ENCODE peak calls at places on chromosomes 13 and 19, in four cellular contexts. D is H9, G is fibroblast of lung, K is fibroblast of mammary gland. Q is an unnamed sample.
A peak's percentile ranks its signal among the peaks of the same experiment; 100 is the strongest.

GRCh38 chr19:3543150-3544053 is 4.4 kb downstream of the TEKTIP1 start:
- DNase-seq in D (no peak), G (no peak), K (peak; percentile 23), Q (no peak)

GRCh38 chr13:112903606-112904195 is 65.3 kb upstream of the MCF2L start:
- DNase-seq in D (peak; percentile 25), G (no peak), K (no peak), Q (no peak)

GRCh38 chr19:44986389-44986788 is 14.9 kb upstream of the RELB start:
- DNase-seq in D (no peak), G (no peak), K (no peak), Q (no peak)

GRCh38 chr13:30932481-30933333 is at the start of gene TEX26:
- DNase-seq in D (peak; percentile 88), G (peak; percentile 30), K (no peak), Q (no peak)

GRCh38 chr13:98959775-98960325 is 18.0 kb downstream of the DOCK9 start:
- DNase-seq in D (no peak), G (no peak), K (no peak), Q (no peak)

GRCh38 chr19:18675779-18676178 is 7.7 kb upstream of the CRTC1 start:
- DNase-seq in D (peak; percentile 56), G (peak; percentile 16), K (peak; percentile 26), Q (no peak)

GRCh38 chr19:52190679-52191293 is 934 bp downstream of the PPP2R1A start:
- DNase-seq in D (no peak), G (peak; percentile 51), K (peak; percentile 55), Q (peak; percentile 33)

GRCh38 chr13:39777527-39778061 is 122.1 kb downstream of the COG6 start:
- DNase-seq in D (no peak), G (peak; percentile 77), K (peak; percentile 98), Q (peak; percentile 23)

GRCh38 chr13:28564030-28564429 is 69.1 kb upstream of the FLT1 start:
- DNase-seq in D (no peak), G (no peak), K (no peak), Q (no peak)

GRCh38 chr19:46717716-46718143 is 816 bp upstream of the PRKD2 start:
- DNase-seq in D (no peak), G (no peak), K (no peak), Q (no peak)

GRCh38 chr19:6767357-6768235 is at the start of gene SH2D3A:
- DNase-seq in D (peak; percentile 98), G (peak; percentile 34), K (no peak), Q (no peak)

GRCh38 chr13:33560722-33561121 is 257.2 kb upstream of the RFC3 start:
- DNase-seq in D (no peak), G (no peak), K (no peak), Q (no peak)

GRCh38 chr19:48290923-48291700 is 21.2 kb downstream of the ZNF114 start:
- DNase-seq in D (peak; percentile 88), G (peak; percentile 84), K (peak; percentile 86), Q (peak; percentile 76)

GRCh38 chr19:36771275-36772231 is 1.1 kb downstream of the ZNF850 start:
- DNase-seq in D (peak; percentile 84), G (peak; percentile 89), K (peak; percentile 81), Q (peak; percentile 60)

GRCh38 chr13:71871180-71871754 is 4.3 kb upstream of the DACH1 start:
- DNase-seq in D (no peak), G (no peak), K (no peak), Q (no peak)

GRCh38 chr13:79679334-79679733 is 198.4 kb downstream of the NDFIP2 start:
- DNase-seq in D (peak; percentile 72), G (peak; percentile 77), K (peak; percentile 83), Q (peak; percentile 5)

GRCh38 chr19:45767410-45767880 is 1.6 kb downstream of the SIX5 start:
- DNase-seq in D (peak; percentile 77), G (peak; percentile 90), K (peak; percentile 88), Q (peak; percentile 78)

GRCh38 chr13:99895428-99895998 is 76.1 kb downstream of the ZIC5 start:
- DNase-seq in D (no peak), G (peak; percentile 10), K (no peak), Q (no peak)

GRCh38 chr13:113646376-113646775 is 11.6 kb downstream of the ATP4B start:
- DNase-seq in D (no peak), G (no peak), K (no peak), Q (no peak)

GRCh38 chr19:41439441-41440222 is at the start of gene DMAC2:
- DNase-seq in D (peak; percentile 98), G (peak; percentile 98), K (peak; percentile 97), Q (peak; percentile 99)

GRCh38 chr19:48696353-48697010 is 711 bp downstream of the FUT2 start:
- DNase-seq in D (peak; percentile 68), G (no peak), K (no peak), Q (no peak)

GRCh38 chr13:101545521-101545920 is 93.0 kb downstream of the ITGBL1 start:
- DNase-seq in D (no peak), G (peak; percentile 25), K (no peak), Q (no peak)

GRCh38 chr19:48029431-48029830 is 14.4 kb downstream of the CABP5 start:
- DNase-seq in D (no peak), G (no peak), K (no peak), Q (no peak)

GRCh38 chr19:40284501-40285352 is at the start of gene AKT2:
- DNase-seq in D (peak; percentile 88), G (peak; percentile 49), K (peak; percentile 48), Q (peak; percentile 55)

GRCh38 chr19:46818812-46819211 is 30.4 kb upstream of the SLC1A5 start:
- DNase-seq in D (peak; percentile 43), G (peak; percentile 38), K (peak; percentile 53), Q (no peak)

GRCh38 chr19:33241530-33242101 is 16.0 kb upstream of the SLC7A10 start:
- DNase-seq in D (no peak), G (no peak), K (peak; percentile 39), Q (no peak)

GRCh38 chr19:2888739-2889224 is 11.9 kb upstream of the ZNF57 start:
- DNase-seq in D (peak; percentile 31), G (no peak), K (no peak), Q (no peak)

GRCh38 chr19:33212024-33212772 is 13.5 kb downstream of the SLC7A10 start:
- DNase-seq in D (no peak), G (no peak), K (no peak), Q (no peak)

GRCh38 chr13:24341439-24341838 is 32.1 kb downstream of the C1QTNF9 start:
- DNase-seq in D (no peak), G (peak; percentile 7), K (peak; percentile 48), Q (no peak)

GRCh38 chr13:44218501-44219240 is 155.0 kb upstream of the SERP2 start:
- DNase-seq in D (no peak), G (peak; percentile 74), K (peak; percentile 52), Q (no peak)

GRCh38 chr13:60351326-60351725 is 45.7 kb upstream of the TDRD3 start:
- DNase-seq in D (no peak), G (peak; percentile 91), K (peak; percentile 82), Q (peak; percentile 34)

GRCh38 chr13:102571075-102571474 is 25.7 kb upstream of the TPP2 start:
- DNase-seq in D (peak; percentile 46), G (no peak), K (no peak), Q (no peak)

GRCh38 chr13:112905990-112906641 is 62.9 kb upstream of the MCF2L start:
- DNase-seq in D (peak; percentile 93), G (no peak), K (no peak), Q (no peak)

GRCh38 chr19:1512671-1513491 is at the start of gene ADAMTSL5:
- DNase-seq in D (peak; percentile 58), G (peak; percentile 50), K (peak; percentile 37), Q (peak; percentile 74)

GRCh38 chr13:72808917-72809500 is 27.1 kb downstream of the PIBF1 start:
- DNase-seq in D (no peak), G (peak; percentile 23), K (peak; percentile 24), Q (no peak)

GRCh38 chr13:111964411-111965035 is 102.4 kb upstream of the SOX1 start:
- DNase-seq in D (no peak), G (no peak), K (no peak), Q (no peak)

GRCh38 chr13:113552079-113552478 is 32.5 kb upstream of the TFDP1 start:
- DNase-seq in D (peak; percentile 22), G (no peak), K (no peak), Q (no peak)

GRCh38 chr19:31278555-31279435 is 70.4 kb downstream of the TSHZ3 start:
- DNase-seq in D (no peak), G (no peak), K (no peak), Q (no peak)